ENCODE peak calls at places on chromosomes 4 and X, in four cellular contexts. Q is K562, M is HepG2, J is GM12878. S is an unnamed sample.

GRCh38 chr4:155759372-155760252 is 791 bp downstream of the GUCY1B1 start:
- DNase-seq in M (no peak), J (no peak), Q (peak; percentile 10), S (peak; percentile 64)

GRCh38 chr4:92307886-92308285 is 4.1 kb downstream of the GRID2 start:
- DNase-seq in M (no peak), Q (no peak), J (no peak), S (peak; percentile 8)

GRCh38 chr4:123017636-123018390 is 95.4 kb upstream of the NUDT6 start:
- DNase-seq in M (no peak), J (no peak), Q (no peak), S (no peak)

GRCh38 chr4:13331827-13332226 is 152.3 kb downstream of the RAB28 start:
- DNase-seq in J (no peak), M (no peak), Q (no peak), S (no peak)

GRCh38 chrX:25084446-25084845 is 68.7 kb upstream of the ARX start:
- DNase-seq in M (no peak), J (no peak), Q (no peak), S (no peak)

GRCh38 chr4:24476209-24476781 is 108.1 kb downstream of the DHX15 start:
- DNase-seq in J (no peak), M (no peak), Q (peak; percentile 33), S (no peak)

GRCh38 chrX:106615041-106615440 is 3.3 kb downstream of the RADX start:
- DNase-seq in M (no peak), Q (no peak), J (no peak), S (peak; percentile 14)

GRCh38 chrX:14095702-14096101 is 66.0 kb upstream of the GEMIN8 start:
- DNase-seq in Q (peak; percentile 44), M (peak; percentile 47), J (peak; percentile 4), S (peak; percentile 68)

GRCh38 chrX:56833626-56834025 is 104.6 kb downstream of the NBDY start:
- DNase-seq in M (no peak), J (no peak), Q (no peak), S (no peak)

GRCh38 chr4:169847171-169847570 is 89.4 kb upstream of the HPF1 start:
- DNase-seq in M (no peak), Q (no peak), J (no peak), S (no peak)

GRCh38 chr4:20773144-20773997 is 73.1 kb downstream of the PACRGL start:
- DNase-seq in M (peak; percentile 40), J (no peak), Q (peak; percentile 49), S (peak; percentile 55)

GRCh38 chrX:147958316-147958715 is 22.8 kb upstream of the FMR1NB start:
- DNase-seq in Q (no peak), M (no peak), J (no peak), S (no peak)

GRCh38 chr4:53055274-53055673 is 193.2 kb downstream of the RASL11B start:
- DNase-seq in J (no peak), M (no peak), Q (no peak), S (no peak)

GRCh38 chr4:88163286-88163685 is 4.8 kb upstream of the ABCG2 start:
- DNase-seq in J (no peak), Q (no peak), M (no peak), S (no peak)

GRCh38 chr4:154471924-154472323 is 19.7 kb downstream of the DCHS2 start:
- DNase-seq in Q (no peak), M (peak; percentile 21), J (peak; percentile 21), S (no peak)

GRCh38 chr4:101584306-101584705 is 206.2 kb upstream of the BANK1 start:
- DNase-seq in Q (no peak), M (no peak), J (no peak), S (no peak)

GRCh38 chrX:78945186-78945912 is at the start of gene P2RY10:
- DNase-seq in M (no peak), J (peak; percentile 85), Q (no peak), S (no peak)

GRCh38 chr4:153661215-153661822 is 22.8 kb upstream of the TLR2 start:
- DNase-seq in Q (no peak), M (no peak), J (no peak), S (no peak)

GRCh38 chr4:72449705-72450104 is 119.3 kb downstream of the ADAMTS3 start:
- DNase-seq in J (no peak), Q (no peak), M (no peak), S (no peak)

GRCh38 chr4:48858130-48858529 is 27.2 kb downstream of the OCIAD1 start:
- DNase-seq in J (no peak), M (no peak), Q (no peak), S (no peak)

GRCh38 chr4:30600246-30600645 is 119.9 kb upstream of the PCDH7 start:
- DNase-seq in M (no peak), J (no peak), Q (no peak), S (no peak)

GRCh38 chr4:2186133-2186864 is 55.6 kb downstream of the HAUS3 start:
- DNase-seq in Q (no peak), J (no peak), M (peak; percentile 57), S (peak; percentile 46)

GRCh38 chrX:37470711-37471110 is 100.8 kb upstream of the LANCL3 start:
- DNase-seq in Q (no peak), J (no peak), M (no peak), S (no peak)

GRCh38 chrX:12955882-12956703 is 18.8 kb upstream of the TMSB4X start:
- DNase-seq in Q (peak; percentile 75), J (peak; percentile 77), M (peak; percentile 46), S (no peak)

GRCh38 chrX:133947022-133947421 is 38.4 kb downstream of the GPC3 start:
- DNase-seq in J (no peak), M (no peak), Q (no peak), S (no peak)

GRCh38 chrX:118116308-118117068 is at the start of gene KLHL13:
- DNase-seq in J (no peak), M (no peak), Q (peak; percentile 81), S (peak; percentile 71)

GRCh38 chr4:114384629-114385028 is 214.0 kb upstream of the UGT8 start:
- DNase-seq in M (peak; percentile 18), Q (no peak), J (no peak), S (no peak)

GRCh38 chrX:107549504-107549903 is 78.8 kb upstream of the PRPS1 start:
- DNase-seq in J (no peak), M (no peak), Q (no peak), S (no peak)

GRCh38 chr4:101218346-101218745 is 129.0 kb downstream of the PPP3CA start:
- DNase-seq in J (no peak), M (no peak), Q (no peak), S (no peak)

GRCh38 chr4:150209140-150209829 is 131.0 kb downstream of the DCLK2 start:
- DNase-seq in J (no peak), Q (peak; percentile 55), M (peak; percentile 41), S (peak; percentile 51)

GRCh38 chrX:53281321-53281822 is at the start of gene IQSEC2:
- DNase-seq in Q (peak; percentile 77), J (no peak), M (no peak), S (peak; percentile 77)

GRCh38 chr4:26204249-26204825 is 116.5 kb upstream of the RBPJ start:
- DNase-seq in Q (no peak), M (no peak), J (no peak), S (no peak)

GRCh38 chrX:34886011-34886410 is 56.6 kb upstream of the FAM47B start:
- DNase-seq in Q (no peak), J (no peak), M (no peak), S (no peak)

GRCh38 chr4:100026066-100026465 is 76.0 kb upstream of the H2AZ1 start:
- DNase-seq in J (no peak), Q (no peak), M (no peak), S (no peak)

GRCh38 chr4:100019821-100020220 is 69.7 kb upstream of the H2AZ1 start:
- DNase-seq in M (no peak), Q (no peak), J (no peak), S (no peak)

GRCh38 chr4:100023800-100024199 is 73.7 kb upstream of the H2AZ1 start:
- DNase-seq in Q (no peak), J (no peak), M (no peak), S (no peak)

GRCh38 chr4:100017627-100018310 is 67.7 kb upstream of the H2AZ1 start:
- DNase-seq in M (no peak), J (no peak), Q (no peak), S (no peak)

GRCh38 chr4:100022792-100023222 is 72.7 kb upstream of the H2AZ1 start:
- DNase-seq in J (no peak), M (no peak), Q (no peak), S (no peak)
- TF ChIP-seq BHLHE40 in J (no peak), M (no peak), Q (no peak), S (no peak)

DNA sequence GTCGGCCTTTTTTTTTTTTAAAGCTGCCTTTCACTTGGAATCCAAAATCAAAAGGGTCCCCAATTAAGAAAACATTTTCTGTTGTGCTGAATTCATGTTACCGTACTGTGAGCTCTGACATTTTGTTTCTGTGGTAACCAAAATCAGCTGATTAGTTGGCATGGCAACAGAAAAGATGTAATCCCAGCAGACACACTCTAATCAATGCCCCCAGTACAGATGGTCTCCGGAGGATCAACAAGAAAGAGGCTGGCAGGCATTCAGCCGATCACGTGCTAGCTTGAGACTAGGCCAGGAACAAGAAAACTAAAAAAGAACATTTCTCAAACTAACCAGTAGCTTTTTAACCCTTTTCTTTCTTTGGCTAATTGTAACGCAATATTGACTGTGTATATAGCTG is 306.6 kb downstream of the LDB2 start:
- DNase-seq in M (no peak), Q (no peak), J (no peak), S (no peak)
- TF ChIP-seq TARDBP in M (no peak), Q (no peak), J (no peak), S (no peak)

GRCh38 chr4:37464373-37464772 is 219.8 kb downstream of the NWD2 start:
- DNase-seq in M (no peak), Q (no peak), J (no peak), S (no peak)

GRCh38 chr4:37467223-37467622 is 219.0 kb downstream of the RELL1 start:
- DNase-seq in J (no peak), M (no peak), Q (no peak), S (no peak)

GRCh38 chr4:37461801-37462200 is 217.3 kb downstream of the NWD2 start:
- DNase-seq in M (no peak), Q (no peak), J (no peak), S (no peak)

GRCh38 chr4:37463457-37463856 is 218.9 kb downstream of the NWD2 start:
- DNase-seq in M (no peak), J (no peak), Q (no peak), S (no peak)

DNA sequence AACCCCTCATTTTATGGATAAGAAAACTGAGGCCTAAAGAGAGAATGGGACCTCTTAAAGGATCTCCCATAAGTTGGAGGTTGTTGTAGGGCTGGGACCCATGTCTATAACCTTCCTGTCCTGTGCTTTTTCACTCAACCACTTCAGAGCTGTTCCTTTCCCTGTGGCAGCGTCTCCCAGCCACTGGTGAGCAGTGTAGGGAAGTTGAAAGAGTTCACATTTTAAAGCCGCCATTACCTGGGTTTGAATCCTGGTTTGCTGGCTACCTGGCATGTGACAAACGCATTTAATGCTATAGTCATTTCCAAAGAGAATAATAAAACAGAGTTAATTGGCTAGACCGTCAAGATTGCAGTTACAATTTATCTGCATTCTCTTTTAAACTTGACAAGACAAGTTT is 218.5 kb downstream of the NWD2 start:
- DNase-seq in M (no peak), J (no peak), Q (no peak), S (no peak)
- TF ChIP-seq BHLHE40 in M (no peak), J (no peak), Q (no peak), S (no peak)

DNA sequence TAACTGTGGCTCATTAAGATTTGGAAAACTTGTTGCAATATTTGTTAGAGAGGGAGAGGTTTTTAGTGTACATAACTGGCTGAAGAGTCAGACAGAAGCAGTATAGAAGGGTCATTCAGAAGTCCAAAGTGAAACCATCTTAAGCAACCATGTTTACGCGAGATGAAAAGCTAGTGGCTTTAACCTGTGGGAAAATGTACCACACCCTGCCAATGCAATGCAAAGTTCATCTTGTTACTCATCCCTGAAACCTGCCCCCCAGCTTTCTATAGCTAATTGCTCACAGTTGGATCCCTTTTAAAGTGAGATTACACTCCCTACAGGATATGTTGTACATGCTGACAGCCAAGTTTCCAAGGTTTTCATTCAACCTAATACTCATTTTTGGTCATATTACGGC is 96.7 kb upstream of the RAPGEF2 start:
- DNase-seq in J (no peak), Q (no peak), M (peak; percentile 88), S (no peak)
- TF ChIP-seq TARDBP in J (no peak), Q (no peak), M (peak; percentile 41), S (no peak)